ENCODE peak calls at places on chromosome 18, in seven cellular contexts. One of them, this sample, is unnamed.

GRCh38 chr18:39460136-39460535 is 1894.5 kb upstream of the CELF4 start:
- DNase-seq in activated naive CD4-positive, alpha-beta T cell: no peak
- DNase-seq in ureter: no peak
- DNase-seq in stimulated activated naive CD4-positive, alpha-beta T cell: no peak
- DNase-seq in hypothalamus: no peak
- DNase-seq in mammary epithelial cell: no peak
- DNase-seq in KBM-7: no peak
- DNase-seq in this sample: no peak

GRCh38 chr18:44589709-44590108 is 91.0 kb upstream of the SETBP1 start:
- DNase-seq in activated naive CD4-positive, alpha-beta T cell: no peak
- DNase-seq in hypothalamus: no peak
- DNase-seq in mammary epithelial cell: peak; percentile 80
- DNase-seq in stimulated activated naive CD4-positive, alpha-beta T cell: no peak
- DNase-seq in ureter: no peak
- DNase-seq in KBM-7: no peak
- DNase-seq in this sample: peak; percentile 78

GRCh38 chr18:27861539-27861938 is 315.4 kb downstream of the CDH2 start:
- DNase-seq in mammary epithelial cell: no peak
- DNase-seq in ureter: no peak
- DNase-seq in hypothalamus: no peak
- DNase-seq in KBM-7: no peak
- DNase-seq in stimulated activated naive CD4-positive, alpha-beta T cell: no peak
- DNase-seq in activated naive CD4-positive, alpha-beta T cell: no peak
- DNase-seq in this sample: no peak

GRCh38 chr18:43692291-43692690 is 415.0 kb upstream of the SYT4 start:
- DNase-seq in hypothalamus: no peak
- DNase-seq in ureter: no peak
- DNase-seq in KBM-7: no peak
- DNase-seq in mammary epithelial cell: no peak
- DNase-seq in activated naive CD4-positive, alpha-beta T cell: no peak
- DNase-seq in stimulated activated naive CD4-positive, alpha-beta T cell: no peak
- DNase-seq in this sample: no peak

GRCh38 chr18:29191263-29191662 is 1014.3 kb upstream of the CDH2 start:
- DNase-seq in ureter: no peak
- DNase-seq in KBM-7: no peak
- DNase-seq in stimulated activated naive CD4-positive, alpha-beta T cell: no peak
- DNase-seq in activated naive CD4-positive, alpha-beta T cell: no peak
- DNase-seq in hypothalamus: no peak
- DNase-seq in mammary epithelial cell: peak; percentile 19
- DNase-seq in this sample: peak; percentile 37

GRCh38 chr18:3824101-3824500 is 374.1 kb downstream of the TGIF1 start:
- DNase-seq in hypothalamus: no peak
- DNase-seq in mammary epithelial cell: no peak
- DNase-seq in stimulated activated naive CD4-positive, alpha-beta T cell: no peak
- DNase-seq in ureter: no peak
- DNase-seq in KBM-7: no peak
- DNase-seq in activated naive CD4-positive, alpha-beta T cell: no peak
- DNase-seq in this sample: no peak

GRCh38 chr18:57755473-57756067 is 47.5 kb downstream of the ATP8B1 start:
- DNase-seq in stimulated activated naive CD4-positive, alpha-beta T cell: no peak
- DNase-seq in mammary epithelial cell: no peak
- DNase-seq in ureter: no peak
- DNase-seq in activated naive CD4-positive, alpha-beta T cell: no peak
- DNase-seq in KBM-7: no peak
- DNase-seq in hypothalamus: no peak
- DNase-seq in this sample: no peak

GRCh38 chr18:26655614-26656400 is 107.5 kb upstream of the KCTD1 start:
- DNase-seq in ureter: peak; percentile 49
- DNase-seq in mammary epithelial cell: peak; percentile 63
- DNase-seq in activated naive CD4-positive, alpha-beta T cell: no peak
- DNase-seq in hypothalamus: peak; percentile 64
- DNase-seq in stimulated activated naive CD4-positive, alpha-beta T cell: no peak
- DNase-seq in KBM-7: peak; percentile 11
- DNase-seq in this sample: peak; percentile 64

GRCh38 chr18:73842795-73843394 is 304.7 kb downstream of the FBXO15 start:
- DNase-seq in ureter: peak; percentile 59
- DNase-seq in KBM-7: peak; percentile 30
- DNase-seq in mammary epithelial cell: peak; percentile 14
- DNase-seq in hypothalamus: peak; percentile 2
- DNase-seq in stimulated activated naive CD4-positive, alpha-beta T cell: peak; percentile 11
- DNase-seq in activated naive CD4-positive, alpha-beta T cell: no peak
- DNase-seq in this sample: peak; percentile 57

GRCh38 chr18:67400502-67401117 is 115.9 kb downstream of the DSEL start:
- DNase-seq in ureter: no peak
- DNase-seq in KBM-7: no peak
- DNase-seq in activated naive CD4-positive, alpha-beta T cell: no peak
- DNase-seq in hypothalamus: no peak
- DNase-seq in mammary epithelial cell: no peak
- DNase-seq in stimulated activated naive CD4-positive, alpha-beta T cell: no peak
- DNase-seq in this sample: no peak

GRCh38 chr18:69387181-69387580 is 13.5 kb upstream of the DOK6 start:
- DNase-seq in ureter: no peak
- DNase-seq in activated naive CD4-positive, alpha-beta T cell: no peak
- DNase-seq in KBM-7: no peak
- DNase-seq in mammary epithelial cell: no peak
- DNase-seq in stimulated activated naive CD4-positive, alpha-beta T cell: no peak
- DNase-seq in hypothalamus: no peak
- DNase-seq in this sample: no peak

GRCh38 chr18:34744569-34744968 is 34.5 kb downstream of the DTNA start:
- DNase-seq in ureter: no peak
- DNase-seq in mammary epithelial cell: no peak
- DNase-seq in hypothalamus: no peak
- DNase-seq in KBM-7: no peak
- DNase-seq in stimulated activated naive CD4-positive, alpha-beta T cell: no peak
- DNase-seq in activated naive CD4-positive, alpha-beta T cell: no peak
- DNase-seq in this sample: no peak

GRCh38 chr18:10202947-10203346 is 251.5 kb upstream of the APCDD1 start:
- DNase-seq in ureter: no peak
- DNase-seq in activated naive CD4-positive, alpha-beta T cell: no peak
- DNase-seq in KBM-7: no peak
- DNase-seq in hypothalamus: no peak
- DNase-seq in stimulated activated naive CD4-positive, alpha-beta T cell: no peak
- DNase-seq in mammary epithelial cell: no peak
- DNase-seq in this sample: no peak

GRCh38 chr18:69774831-69775230 is 172.8 kb downstream of the CD226 start:
- DNase-seq in ureter: no peak
- DNase-seq in hypothalamus: no peak
- DNase-seq in stimulated activated naive CD4-positive, alpha-beta T cell: no peak
- DNase-seq in activated naive CD4-positive, alpha-beta T cell: no peak
- DNase-seq in KBM-7: peak; percentile 50
- DNase-seq in mammary epithelial cell: no peak
- DNase-seq in this sample: no peak

GRCh38 chr18:75256376-75256775 is 45.8 kb downstream of the TSHZ1 start:
- DNase-seq in KBM-7: no peak
- DNase-seq in mammary epithelial cell: no peak
- DNase-seq in ureter: no peak
- DNase-seq in activated naive CD4-positive, alpha-beta T cell: no peak
- DNase-seq in stimulated activated naive CD4-positive, alpha-beta T cell: no peak
- DNase-seq in hypothalamus: no peak
- DNase-seq in this sample: no peak

GRCh38 chr18:1075310-1075709 is 170.6 kb downstream of the ADCYAP1 start:
- DNase-seq in stimulated activated naive CD4-positive, alpha-beta T cell: no peak
- DNase-seq in KBM-7: no peak
- DNase-seq in mammary epithelial cell: no peak
- DNase-seq in activated naive CD4-positive, alpha-beta T cell: no peak
- DNase-seq in hypothalamus: no peak
- DNase-seq in ureter: no peak
- DNase-seq in this sample: no peak

GRCh38 chr18:74489631-74490030 is 6.5 kb upstream of the CNDP2 start:
- DNase-seq in KBM-7: no peak
- DNase-seq in ureter: no peak
- DNase-seq in stimulated activated naive CD4-positive, alpha-beta T cell: no peak
- DNase-seq in mammary epithelial cell: no peak
- DNase-seq in activated naive CD4-positive, alpha-beta T cell: no peak
- DNase-seq in hypothalamus: no peak
- DNase-seq in this sample: no peak

GRCh38 chr18:3281456-3282400 is 19.8 kb downstream of the MYL12B start:
- DNase-seq in stimulated activated naive CD4-positive, alpha-beta T cell: peak; percentile 73
- DNase-seq in activated naive CD4-positive, alpha-beta T cell: no peak
- DNase-seq in KBM-7: peak; percentile 98
- DNase-seq in ureter: no peak
- DNase-seq in hypothalamus: no peak
- DNase-seq in mammary epithelial cell: peak; percentile 68
- DNase-seq in this sample: peak; percentile 75

GRCh38 chr18:10230072-10230471 is 224.4 kb upstream of the APCDD1 start:
- DNase-seq in stimulated activated naive CD4-positive, alpha-beta T cell: no peak
- DNase-seq in activated naive CD4-positive, alpha-beta T cell: no peak
- DNase-seq in mammary epithelial cell: peak; percentile 91
- DNase-seq in ureter: no peak
- DNase-seq in hypothalamus: no peak
- DNase-seq in KBM-7: peak; percentile 53
- DNase-seq in this sample: peak; percentile 90

This sample was measured in epithelial cell of esophagus.